ENCODE peak calls at places on chromosomes 16 and 17, in five cellular contexts. D, I, Y, J and V are unnamed samples.

GRCh38 chr17:17380156-17380925 is 77.2 kb downstream of the NT5M start:
- DNase-seq in Y (no peak), I (no peak), J (no peak), D (no peak), V (no peak)

GRCh38 chr17:80026359-80027042 is 9.2 kb downstream of the TBC1D16 start:
- DNase-seq in I (no peak), Y (no peak), D (no peak), J (no peak), V (no peak)

GRCh38 chr16:59369523-59369922 is 635.4 kb upstream of the GOT2 start:
- DNase-seq in J (no peak), D (no peak), Y (no peak), I (no peak), V (no peak)

GRCh38 chr17:44221862-44222111 is 2.3 kb upstream of the UBTF start:
- DNase-seq in Y (no peak), D (no peak), I (peak; percentile 54), J (no peak), V (no peak)

GRCh38 chr16:10694306-10694705 is 424 bp downstream of the TEKT5 start:
- DNase-seq in J (no peak), I (no peak), D (no peak), Y (no peak), V (no peak)

GRCh38 chr17:80104321-80104955 is 3.1 kb downstream of the GAA start:
- DNase-seq in D (no peak), J (peak; percentile 55), Y (no peak), I (no peak), V (peak; percentile 37)

GRCh38 chr16:73172621-73173312 is 124.8 kb upstream of the ZFHX3 start:
- DNase-seq in Y (peak; percentile 45), D (peak; percentile 55), I (no peak), J (peak; percentile 56), V (peak; percentile 50)

GRCh38 chr17:82838386-82839063 is 1.3 kb downstream of the ZNF750 start:
- DNase-seq in D (no peak), Y (peak; percentile 98), J (no peak), I (no peak), V (peak; percentile 32)

GRCh38 chr17:30550512-30551273 is 73.5 kb downstream of the GOSR1 start:
- DNase-seq in J (no peak), D (peak; percentile 39), Y (no peak), I (no peak), V (peak; percentile 14)

GRCh38 chr17:51428668-51429486 is 168.5 kb downstream of the UTP18 start:
- DNase-seq in Y (no peak), D (no peak), J (no peak), I (no peak), V (no peak)

GRCh38 chr17:42787266-42787665 is 6.9 kb downstream of the WNK4 start:
- DNase-seq in D (no peak), J (no peak), Y (no peak), I (no peak), V (no peak)

DNA sequence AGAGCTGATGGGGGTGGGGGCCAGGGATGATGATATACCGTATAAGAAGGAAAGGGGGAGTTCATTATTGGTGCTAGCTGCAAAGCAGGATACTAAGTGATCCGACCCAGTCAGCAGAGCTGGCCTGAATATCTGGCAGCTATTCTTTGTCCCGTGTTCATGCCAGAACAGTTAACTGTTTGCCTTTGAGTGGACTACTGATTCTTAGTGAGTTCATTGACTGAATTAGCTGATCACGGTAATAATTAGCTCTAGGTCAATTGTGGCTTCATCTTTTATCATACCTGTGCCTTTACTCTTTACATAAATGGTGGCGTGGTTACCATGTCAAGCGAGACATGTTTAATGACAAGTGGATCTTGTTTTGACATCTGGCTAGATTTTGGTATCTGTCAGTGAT is 5.3 kb downstream of the KPNB1 start:
- DNase-seq in Y (no peak), I (no peak), D (no peak), J (no peak), V (no peak)
- H3K4me2 ChIP-seq in Y (no peak overlapping the region), I (no peak overlapping the region), D (no peak overlapping the region), J (no peak overlapping the region), V (no peak overlapping the region)

DNA sequence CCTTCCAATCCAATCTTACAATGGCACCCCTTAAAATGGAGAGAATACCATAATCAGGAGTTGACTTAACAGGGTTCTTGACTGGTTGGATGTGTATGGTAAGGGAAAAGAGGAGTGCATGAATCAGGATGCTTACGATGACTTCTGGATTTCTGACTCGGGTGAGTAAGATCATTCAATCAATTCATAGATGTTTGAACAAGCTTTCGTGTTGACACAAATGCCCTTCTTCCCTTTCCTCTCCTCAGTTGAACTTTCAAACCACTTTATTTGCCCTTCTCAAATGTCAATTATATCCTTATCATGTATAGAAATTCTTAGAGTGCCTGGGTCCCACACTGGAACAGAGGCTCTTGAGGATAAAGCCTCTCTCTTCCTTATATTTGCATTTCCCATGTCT is 25.9 kb downstream of the ABCC12 start:
- DNase-seq in J (no peak), I (no peak), D (no peak), Y (no peak), V (no peak)
- H2BK12ac ChIP-seq in J (no peak overlapping the region), I (no peak overlapping the region), D (no peak overlapping the region), Y (no peak overlapping the region), V (no peak overlapping the region)

DNA sequence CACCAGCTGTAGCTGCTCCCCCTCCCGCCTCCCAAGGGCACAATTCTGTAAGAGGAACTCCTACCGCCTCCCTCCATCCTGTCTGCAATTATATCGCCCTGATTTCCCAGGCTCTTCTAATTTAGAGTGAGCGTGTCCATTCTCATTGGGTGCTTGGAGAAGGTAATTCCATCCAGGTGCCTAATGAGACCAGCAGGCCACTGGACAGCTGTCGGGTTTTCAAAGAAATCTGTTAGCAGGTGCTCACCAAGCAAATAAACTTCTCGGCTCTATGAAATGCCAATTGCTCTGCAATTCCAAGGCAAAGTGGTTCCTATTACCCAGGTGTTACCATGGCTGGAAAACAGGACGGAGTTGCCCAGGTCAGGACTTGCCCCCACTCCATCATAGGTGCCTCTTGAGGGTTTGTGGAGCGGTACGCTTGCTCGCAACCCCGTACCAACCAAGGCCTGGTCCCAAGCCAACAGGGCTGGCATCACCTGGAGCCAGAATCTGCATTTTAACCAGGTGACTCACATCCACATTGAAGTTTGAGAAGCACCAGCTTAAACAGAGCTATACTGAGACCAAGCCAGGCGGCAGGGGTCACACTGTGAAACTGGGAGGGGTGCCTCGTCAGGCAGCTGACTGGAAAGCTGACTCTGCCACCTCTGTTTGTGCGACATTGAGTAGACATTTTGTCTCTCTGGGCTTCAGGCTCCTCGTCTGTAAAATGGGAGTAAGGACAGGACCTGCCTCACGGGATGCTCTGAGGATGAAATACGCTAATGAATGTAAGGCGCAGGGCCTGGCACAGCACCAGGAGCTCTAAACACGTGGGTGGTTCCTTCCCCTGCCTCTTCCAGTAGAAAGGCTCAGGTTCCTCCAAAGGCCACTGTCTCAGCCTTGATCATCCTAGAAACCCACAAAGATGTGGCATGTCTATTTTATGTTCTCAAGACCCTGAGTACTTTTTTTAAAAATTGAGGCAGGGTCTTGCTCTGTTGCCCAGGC is 16.6 kb upstream of the MEAK7 start:
- DNase-seq in I (no peak), D (no peak), J (no peak), Y (no peak), V (no peak)
- H3K4me2 ChIP-seq in I (no peak overlapping the region), D (no peak overlapping the region), J (no peak overlapping the region), Y (no peak overlapping the region), V (no peak overlapping the region)

GRCh38 chr17:66214893-66215528 is 14.2 kb downstream of the APOH start:
- DNase-seq in D (no peak), Y (no peak), I (no peak), J (no peak), V (no peak)
- H2BK12ac ChIP-seq in D (no peak overlapping the region), Y (no peak overlapping the region), I (no peak overlapping the region), J (no peak overlapping the region), V (no peak overlapping the region)

GRCh38 chr16:4316732-4317461 is 1.0 kb downstream of the GLIS2 start:
- DNase-seq in D (peak; percentile 77), Y (peak; percentile 32), J (no peak), I (no peak), V (no peak)

GRCh38 chr16:4317471-4318170 is 1.8 kb downstream of the GLIS2 start:
- DNase-seq in J (no peak), I (peak; percentile 62), Y (no peak), D (peak; percentile 48), V (peak; percentile 68)

GRCh38 chr16:4319454-4319853 is 3.6 kb downstream of the GLIS2 start:
- DNase-seq in J (no peak), D (no peak), I (no peak), Y (no peak), V (no peak)

GRCh38 chr16:4320030-4320429 is 4.2 kb downstream of the GLIS2 start:
- DNase-seq in I (no peak), Y (no peak), J (no peak), D (no peak), V (no peak)

GRCh38 chr16:4318171-4318910 is 2.5 kb downstream of the GLIS2 start:
- DNase-seq in D (no peak), Y (no peak), J (no peak), I (no peak), V (no peak)
- H3K4me2 ChIP-seq in D (no peak overlapping the region), Y (peak overlapping the region; percentile 8), J (no peak overlapping the region), I (no peak overlapping the region), V (peak overlapping the region; percentile 50)

DNA sequence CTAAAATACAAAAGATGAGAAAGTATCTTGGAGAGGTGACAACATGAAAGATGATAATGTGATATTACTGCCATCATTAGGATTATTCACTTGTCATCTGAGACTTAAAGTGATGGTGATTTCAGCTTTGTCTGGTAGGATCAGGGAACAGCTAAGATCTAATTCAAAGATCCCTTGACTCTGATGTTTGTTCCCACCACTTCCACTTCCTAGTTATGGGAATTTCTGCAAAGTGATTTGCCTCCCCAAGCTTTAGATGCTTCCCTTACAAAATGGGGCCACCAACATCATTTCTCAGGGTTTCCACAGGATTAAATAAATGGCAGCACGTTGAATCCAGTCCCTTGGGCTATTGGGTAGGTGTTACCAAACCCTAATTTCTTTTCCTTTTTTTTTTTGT is 550.8 kb upstream of the CDH5 start:
- DNase-seq in I (no peak), Y (no peak), J (no peak), D (no peak), V (no peak)
- H2BK12ac ChIP-seq in I (no peak overlapping the region), Y (no peak overlapping the region), J (no peak overlapping the region), D (no peak overlapping the region), V (no peak overlapping the region)

DNA sequence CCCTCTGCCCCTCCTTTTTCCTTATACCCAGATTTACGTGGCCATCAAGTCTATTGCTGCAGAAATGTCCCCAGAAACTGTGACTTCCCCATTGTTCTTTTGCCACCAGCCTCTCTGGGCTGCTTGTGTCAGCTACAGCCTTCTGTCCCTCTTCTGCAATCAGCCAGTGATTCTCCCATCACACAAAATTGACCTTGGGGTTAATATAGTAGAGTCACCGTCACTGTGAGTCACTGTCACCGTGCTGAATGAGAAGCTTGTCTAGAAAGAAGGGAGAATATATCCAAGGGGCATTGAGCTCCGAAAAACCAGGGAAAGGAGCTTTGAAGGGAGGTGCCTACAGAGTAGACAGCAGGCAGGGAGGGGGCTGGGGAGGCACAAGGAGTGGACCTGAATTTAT is 290.5 kb downstream of the HAPSTR1 start:
- DNase-seq in D (no peak), I (no peak), J (no peak), Y (no peak), V (no peak)
- H3K4me2 ChIP-seq in D (no peak overlapping the region), I (no peak overlapping the region), J (no peak overlapping the region), Y (no peak overlapping the region), V (no peak overlapping the region)